ENCODE peak calls at places on chromosomes 5 and 9, in seven cellular contexts. H is kidney, X is stomach, L is MM.1S, I is lower lobe of right lung, W is body of pancreas, G is GM23338. Z is an unnamed sample. For H3K4me1, the result is how much of the 10 kb centered on the place peaks cover.

GRCh38 chr5:180665682-180666404 is 16.4 kb upstream of the FLT4 start:
- DNase-seq in H (no peak), X (no peak), L (no peak), I (no peak), W (no peak), G (no peak), Z (no peak)

GRCh38 chr9:32589083-32589713 is 16.2 kb upstream of the NDUFB6 start:
- DNase-seq in H (no peak), X (no peak), L (peak), I (no peak), W (no peak), G (peak), Z (no peak)

GRCh38 chr5:107104774-107105050 is 566.0 kb downstream of the EFNA5 start:
- DNase-seq in H (no peak), X (no peak), L (no peak), I (no peak), W (peak), G (peak), Z (no peak)

GRCh38 chr9:128192601-128193371 is 1.4 kb upstream of the CIZ1 start:
- DNase-seq in H (peak), X (peak), L (peak), I (peak), W (peak), G (peak), Z (peak)

GRCh38 chr5:55903121-55903701 is 52.1 kb downstream of the IL31RA start:
- DNase-seq in H (no peak), X (no peak), L (no peak), I (no peak), W (no peak), G (no peak), Z (no peak)

GRCh38 chr9:133708770-133709611 is 29.2 kb downstream of the SARDH start:
- DNase-seq in H (peak), X (no peak), L (no peak), I (no peak), W (no peak), G (no peak), Z (peak)

GRCh38 chr5:23631283-23632045 is 124.1 kb downstream of the PRDM9 start:
- DNase-seq in H (no peak), X (no peak), L (no peak), I (no peak), W (no peak), G (no peak), Z (no peak)

GRCh38 chr5:180026320-180026719 is 45.2 kb downstream of the RNF130 start:
- DNase-seq in H (no peak), X (peak), L (peak), I (no peak), W (peak), G (peak), Z (no peak)

GRCh38 chr9:123645762-123646161 is 284.2 kb downstream of the DENND1A start:
- DNase-seq in H (no peak), X (no peak), L (no peak), I (no peak), W (no peak), G (no peak), Z (no peak)

GRCh38 chr9:86732514-86732913 is 214.8 kb downstream of the GAS1 start:
- DNase-seq in H (no peak), X (no peak), L (no peak), I (no peak), W (peak), G (no peak), Z (no peak)

GRCh38 chr9:114284316-114285060 is 38.4 kb upstream of the ORM1 start:
- DNase-seq in H (peak), X (no peak), L (no peak), I (peak), W (peak), G (no peak), Z (peak)

GRCh38 chr9:105299190-105299854 is 54.9 kb downstream of the SLC44A1 start:
- DNase-seq in H (no peak), X (peak), L (no peak), I (no peak), W (no peak), G (no peak), Z (peak)

GRCh38 chr9:995776-996175 is 19.3 kb downstream of the DMRT3 start:
- DNase-seq in H (no peak), X (no peak), L (no peak), I (no peak), W (no peak), G (no peak), Z (no peak)

GRCh38 chr9:29656641-29657406 is 2083.5 kb upstream of the C9orf72 start:
- DNase-seq in H (no peak), X (no peak), L (no peak), I (no peak), W (peak), G (no peak), Z (no peak)

GRCh38 chr5:124154714-124155113 is 591.7 kb downstream of the ZNF608 start:
- DNase-seq in H (no peak), X (no peak), L (no peak), I (no peak), W (no peak), G (peak), Z (no peak)

GRCh38 chr5:10518352-10518751 is 45.5 kb upstream of the ANKRD33B start:
- DNase-seq in H (no peak), X (no peak), L (no peak), I (no peak), W (no peak), G (no peak), Z (no peak)

GRCh38 chr9:70060148-70060882 is 16.7 kb downstream of the MAMDC2 start:
- DNase-seq in H (no peak), X (no peak), L (no peak), I (no peak), W (no peak), G (no peak), Z (no peak)

GRCh38 chr9:71506821-71507220 is 261.5 kb downstream of the CEMIP2 start:
- DNase-seq in H (no peak), X (no peak), L (no peak), I (no peak), W (no peak), G (no peak), Z (no peak)

GRCh38 chr9:130461218-130461630 is 16.5 kb downstream of the ASS1 start:
- DNase-seq in H (peak), X (peak), L (peak), I (peak), W (peak), G (peak), Z (peak)

GRCh38 chr5:58207076-58207475 is 252.8 kb downstream of the PLK2 start:
- DNase-seq in H (no peak), X (no peak), L (no peak), I (no peak), W (no peak), G (no peak), Z (no peak)

GRCh38 chr9:79390077-79390673 is 181.6 kb upstream of the TLE4 start:
- DNase-seq in H (no peak), X (no peak), L (no peak), I (no peak), W (no peak), G (no peak), Z (no peak)

GRCh38 chr5:103425686-103426454 is 136.7 kb downstream of the NUDT12 start:
- DNase-seq in H (no peak), X (no peak), L (no peak), I (no peak), W (no peak), G (no peak), Z (no peak)

GRCh38 chr5:20570486-20570885 is 582.5 kb upstream of the CDH18 start:
- DNase-seq in H (no peak), X (no peak), L (no peak), I (no peak), W (no peak), G (no peak), Z (no peak)

GRCh38 chr5:33662721-33663435 is 222.1 kb downstream of the TARS1 start:
- DNase-seq in H (no peak), X (no peak), L (no peak), I (no peak), W (no peak), G (no peak), Z (no peak)

GRCh38 chr9:97531750-97532383 is 30.4 kb downstream of the TMOD1 start:
- DNase-seq in H (no peak), X (no peak), L (no peak), I (no peak), W (no peak), G (no peak), Z (no peak)

GRCh38 chr5:8756498-8757084 is 789.3 kb downstream of the SEMA5A start:
- DNase-seq in H (no peak), X (no peak), L (peak), I (no peak), W (peak), G (peak), Z (no peak)

GRCh38 chr9:131701789-131702337 is 38.0 kb downstream of the RAPGEF1 start:
- DNase-seq in H (no peak), X (no peak), L (no peak), I (no peak), W (no peak), G (peak), Z (no peak)

GRCh38 chr9:95977366-95977765 is 101.9 kb downstream of the ERCC6L2 start:
- DNase-seq in H (no peak), X (no peak), L (no peak), I (no peak), W (no peak), G (no peak), Z (no peak)

GRCh38 chr5:67156976-67157583 is 39.5 kb downstream of the CD180 start:
- DNase-seq in H (no peak), X (peak), L (peak), I (no peak), W (peak), G (peak), Z (peak)

GRCh38 chr9:133945977-133946753 is 46.0 kb downstream of the VAV2 start:
- DNase-seq in H (peak), X (no peak), L (no peak), I (peak), W (peak), G (no peak), Z (peak)

GRCh38 chr9:84187090-84187489 is 153.5 kb downstream of the SLC28A3 start:
- DNase-seq in H (no peak), X (no peak), L (no peak), I (no peak), W (no peak), G (no peak), Z (no peak)

GRCh38 chr9:38309324-38310195 is 82.9 kb upstream of the ALDH1B1 start:
- DNase-seq in H (no peak), X (no peak), L (no peak), I (no peak), W (no peak), G (peak), Z (peak)

GRCh38 chr9:87898151-87898550 is 15.5 kb downstream of the SPATA31E1 start:
- DNase-seq in H (no peak), X (no peak), L (no peak), I (no peak), W (no peak), G (no peak), Z (no peak)

GRCh38 chr5:61887271-61887670 is 418.7 kb upstream of the KIF2A start:
- DNase-seq in H (no peak), X (no peak), L (no peak), I (no peak), W (no peak), G (no peak), Z (no peak)

GRCh38 chr9:133943781-133944745 is 48.1 kb downstream of the VAV2 start:
- DNase-seq in H (peak), X (no peak), L (no peak), I (peak), W (peak), G (no peak), Z (peak)

GRCh38 chr9:124941689-124942561 is 1.0 kb upstream of the GOLGA1 start:
- DNase-seq in H (peak), X (peak), L (peak), I (peak), W (peak), G (peak), Z (peak)

GRCh38 chr5:155729684-155730059 is 597.3 kb upstream of the SGCD start:
- DNase-seq in H (peak), X (no peak), L (no peak), I (peak), W (peak), G (peak), Z (no peak)

GRCh38 chr9:93233033-93233432 is 49.1 kb downstream of the WNK2 start:
- DNase-seq in H (no peak), X (no peak), L (no peak), I (no peak), W (no peak), G (no peak), Z (no peak)
- H3K4me1 ChIP-seq in H (under half), X (under half), L (under half), I (under half), W (half or more), G (under half), Z (under half)

GRCh38 chr5:148911386-148911785 is 85.0 kb downstream of the ADRB2 start:
- DNase-seq in H (no peak), X (no peak), L (no peak), I (no peak), W (no peak), G (no peak), Z (no peak)
- H3K4me1 ChIP-seq in H (under half), X (under half), L (under half), I (half or more), W (under half), G (under half), Z (under half)

DNA sequence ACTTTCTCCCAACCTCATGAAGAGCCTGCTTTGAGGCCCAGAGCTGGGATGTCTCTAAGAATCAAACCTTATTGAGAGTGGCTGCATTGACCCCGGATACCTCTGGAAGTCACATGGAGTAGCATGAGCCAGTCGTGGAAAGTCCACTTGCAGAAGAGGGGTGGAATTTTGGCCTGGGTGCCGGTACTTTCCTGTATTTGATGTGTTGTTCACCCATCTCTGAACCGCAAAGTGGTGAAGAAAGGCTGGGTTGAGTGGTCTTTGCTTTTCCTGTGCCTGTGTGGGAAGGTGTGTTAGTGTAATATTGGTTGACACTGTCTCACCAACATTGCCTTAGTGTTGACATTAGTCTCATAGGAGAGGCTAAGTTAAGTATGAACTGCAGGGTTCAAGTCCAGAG is 3.7 kb downstream of the OTULIN start:
- DNase-seq in H (no peak), X (no peak), L (no peak), I (no peak), W (no peak), G (no peak), Z (no peak)
- H3K4me1 ChIP-seq in H (under half), X (under half), L (under half), I (half or more), W (half or more), G (under half), Z (under half)

GRCh38 chr9:35232867-35233544 is 71.2 kb downstream of the UNC13B start:
- DNase-seq in H (no peak), X (no peak), L (no peak), I (no peak), W (no peak), G (no peak), Z (no peak)
- H3K4me1 ChIP-seq in H (under half), X (under half), L (under half), I (under half), W (under half), G (under half), Z (under half)

GRCh38 chr9:101443358-101443757 is 7.8 kb upstream of the ALDOB start:
- DNase-seq in H (peak), X (peak), L (no peak), I (no peak), W (peak), G (no peak), Z (no peak)
- H3K4me1 ChIP-seq in H (under half), X (under half), L (under half), I (under half), W (half or more), G (under half), Z (under half)

GRCh38 chr9:120650352-120650751 is 63.9 kb downstream of the MEGF9 start:
- DNase-seq in H (no peak), X (no peak), L (no peak), I (no peak), W (no peak), G (no peak), Z (no peak)
- H3K4me1 ChIP-seq in H (under half), X (under half), L (under half), I (under half), W (under half), G (under half), Z (under half)

DNA sequence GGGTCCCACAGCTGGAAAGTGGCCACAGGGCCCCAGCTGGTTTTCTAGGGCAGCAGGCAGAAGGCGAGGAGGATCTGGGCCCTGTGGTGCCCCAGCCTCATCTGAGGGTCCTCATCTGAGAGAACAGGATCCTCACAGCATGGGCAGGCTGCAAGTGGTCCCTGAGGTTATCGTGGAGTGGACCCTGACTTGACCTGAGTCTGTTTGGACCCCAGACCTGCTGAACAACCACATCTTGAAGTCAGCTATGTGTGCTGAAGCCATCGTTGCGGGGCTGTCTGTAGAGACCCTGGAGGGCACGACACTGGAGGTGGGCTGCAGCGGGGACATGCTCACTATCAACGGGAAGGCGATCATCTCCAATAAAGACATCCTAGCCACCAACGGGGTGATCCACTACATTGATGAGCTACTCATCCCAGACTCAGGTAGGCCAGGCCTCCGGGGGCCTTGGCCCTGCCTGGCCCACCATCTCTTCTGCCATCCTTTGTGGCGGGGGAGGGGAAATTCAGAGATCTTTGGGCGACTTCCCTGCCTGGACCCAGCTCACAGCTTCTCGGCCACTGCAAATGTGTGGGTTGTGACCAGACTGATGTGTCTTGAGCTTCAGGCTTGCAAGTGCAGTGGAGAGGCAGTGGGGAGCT is 24.0 kb downstream of the TGFBI start:
- DNase-seq in H (no peak), X (no peak), L (no peak), I (no peak), W (no peak), G (no peak), Z (no peak)
- H3K4me1 ChIP-seq in H (under half), X (under half), L (under half), I (under half), W (under half), G (under half), Z (under half)

DNA sequence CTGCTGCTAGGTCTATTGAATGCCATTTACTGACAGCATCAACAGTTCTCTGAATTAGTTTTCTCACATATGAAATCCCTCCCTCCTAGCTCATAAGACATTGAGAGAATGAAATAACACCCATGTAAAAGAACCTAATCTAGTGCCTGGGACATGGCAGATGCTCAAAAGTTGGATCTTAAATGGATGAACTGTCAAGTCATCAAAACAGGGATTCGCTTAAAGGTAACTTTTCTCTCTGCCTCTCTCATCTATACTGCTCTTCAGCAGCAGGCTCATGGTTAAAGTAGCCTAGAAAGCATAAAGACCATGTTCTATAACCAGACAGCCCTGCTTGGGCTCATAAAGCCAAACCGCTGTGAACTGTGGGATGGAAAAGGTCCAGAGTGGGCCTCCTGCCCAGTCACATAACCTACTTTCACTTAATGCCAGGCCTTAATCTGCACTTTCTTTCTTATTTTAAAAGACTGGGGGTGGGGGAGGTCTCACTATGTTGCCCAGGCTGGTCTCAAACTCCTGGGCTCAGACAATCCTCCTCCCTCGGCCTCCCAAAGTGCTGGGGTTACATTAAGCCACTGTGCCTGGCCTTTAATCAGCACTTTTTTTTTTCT is 3.7 kb downstream of the TMEM245 start:
- DNase-seq in H (no peak), X (peak), L (no peak), I (no peak), W (peak), G (no peak), Z (no peak)
- H3K4me1 ChIP-seq in H (under half), X (half or more), L (under half), I (half or more), W (half or more), G (half or more), Z (under half)